ENCODE peak calls at places on chromosomes 16 and 17, in seven cellular contexts. One of them, this sample, is unnamed.
A peak's percentile ranks its signal among the peaks of the same experiment; 100 is the strongest.

GRCh38 chr16:85461814-85462404 is 151.2 kb upstream of the GSE1 start:
- DNase-seq in CD8-positive, alpha-beta T cell: no peak
- DNase-seq in GM10248: no peak
- DNase-seq in MM.1S: no peak
- DNase-seq in fibroblast of lung: peak; percentile 62
- DNase-seq in right lobe of liver: no peak
- DNase-seq in glutamatergic neuron: peak; percentile 86
- DNase-seq in this sample: no peak

GRCh38 chr17:12789976-12790805 is 893 bp downstream of the ARHGAP44 start:
- DNase-seq in right lobe of liver: no peak
- DNase-seq in MM.1S: no peak
- DNase-seq in GM10248: no peak
- DNase-seq in CD8-positive, alpha-beta T cell: no peak
- DNase-seq in glutamatergic neuron: peak; percentile 48
- DNase-seq in fibroblast of lung: no peak
- DNase-seq in this sample: no peak

GRCh38 chr16:47448830-47449575 is 11.9 kb downstream of the ITFG1 start:
- DNase-seq in glutamatergic neuron: no peak
- DNase-seq in CD8-positive, alpha-beta T cell: no peak
- DNase-seq in GM10248: no peak
- DNase-seq in right lobe of liver: no peak
- DNase-seq in MM.1S: no peak
- DNase-seq in fibroblast of lung: no peak
- DNase-seq in this sample: no peak

GRCh38 chr16:4415538-4416199 is 727 bp downstream of the CORO7 start:
- DNase-seq in fibroblast of lung: peak; percentile 21
- DNase-seq in MM.1S: peak; percentile 69
- DNase-seq in CD8-positive, alpha-beta T cell: no peak
- DNase-seq in GM10248: no peak
- DNase-seq in right lobe of liver: peak; percentile 78
- DNase-seq in glutamatergic neuron: peak; percentile 53
- DNase-seq in this sample: peak; percentile 27

GRCh38 chr17:2921443-2921842 is 125.2 kb downstream of the RAP1GAP2 start:
- DNase-seq in fibroblast of lung: no peak
- DNase-seq in right lobe of liver: no peak
- DNase-seq in GM10248: no peak
- DNase-seq in MM.1S: no peak
- DNase-seq in CD8-positive, alpha-beta T cell: no peak
- DNase-seq in glutamatergic neuron: no peak
- DNase-seq in this sample: no peak

GRCh38 chr17:59434429-59434828 is 103.0 kb downstream of the YPEL2 start:
- DNase-seq in right lobe of liver: no peak
- DNase-seq in MM.1S: no peak
- DNase-seq in glutamatergic neuron: no peak
- DNase-seq in CD8-positive, alpha-beta T cell: no peak
- DNase-seq in GM10248: no peak
- DNase-seq in fibroblast of lung: no peak
- DNase-seq in this sample: no peak

GRCh38 chr16:29915590-29916247 is 10.3 kb downstream of the KCTD13 start:
- DNase-seq in MM.1S: no peak
- DNase-seq in right lobe of liver: no peak
- DNase-seq in glutamatergic neuron: no peak
- DNase-seq in CD8-positive, alpha-beta T cell: no peak
- DNase-seq in fibroblast of lung: peak; percentile 77
- DNase-seq in GM10248: no peak
- DNase-seq in this sample: no peak

GRCh38 chr16:9706217-9706616 is 476.0 kb downstream of the GRIN2A start:
- DNase-seq in fibroblast of lung: peak; percentile 91
- DNase-seq in glutamatergic neuron: no peak
- DNase-seq in right lobe of liver: no peak
- DNase-seq in CD8-positive, alpha-beta T cell: no peak
- DNase-seq in GM10248: no peak
- DNase-seq in MM.1S: no peak
- DNase-seq in this sample: no peak

GRCh38 chr17:50219345-50219744 is 17.9 kb upstream of the COL1A1 start:
- DNase-seq in glutamatergic neuron: no peak
- DNase-seq in right lobe of liver: no peak
- DNase-seq in MM.1S: no peak
- DNase-seq in CD8-positive, alpha-beta T cell: no peak
- DNase-seq in fibroblast of lung: peak; percentile 94
- DNase-seq in GM10248: no peak
- DNase-seq in this sample: peak; percentile 68

GRCh38 chr17:29116652-29117439 is 63.4 kb downstream of the MYO18A start:
- DNase-seq in right lobe of liver: peak; percentile 77
- DNase-seq in GM10248: peak; percentile 83
- DNase-seq in fibroblast of lung: peak; percentile 41
- DNase-seq in MM.1S: peak; percentile 44
- DNase-seq in CD8-positive, alpha-beta T cell: peak; percentile 58
- DNase-seq in glutamatergic neuron: peak; percentile 92
- DNase-seq in this sample: peak; percentile 68

GRCh38 chr17:75315541-75316243 is 26.5 kb upstream of the SLC25A19 start:
- DNase-seq in MM.1S: no peak
- DNase-seq in glutamatergic neuron: no peak
- DNase-seq in right lobe of liver: no peak
- DNase-seq in fibroblast of lung: peak; percentile 67
- DNase-seq in CD8-positive, alpha-beta T cell: no peak
- DNase-seq in GM10248: peak; percentile 56
- DNase-seq in this sample: peak; percentile 12

GRCh38 chr16:57859331-57859730 is 57.0 kb upstream of the KIFC3 start:
- DNase-seq in GM10248: no peak
- DNase-seq in glutamatergic neuron: no peak
- DNase-seq in MM.1S: no peak
- DNase-seq in CD8-positive, alpha-beta T cell: no peak
- DNase-seq in right lobe of liver: no peak
- DNase-seq in fibroblast of lung: peak; percentile 62
- DNase-seq in this sample: peak; percentile 22

GRCh38 chr17:30378191-30378796 is 433 bp upstream of the CPD start:
- DNase-seq in GM10248: peak; percentile 29
- DNase-seq in glutamatergic neuron: peak; percentile 30
- DNase-seq in CD8-positive, alpha-beta T cell: peak; percentile 21
- DNase-seq in fibroblast of lung: peak; percentile 23
- DNase-seq in MM.1S: peak; percentile 33
- DNase-seq in right lobe of liver: peak; percentile 65
- DNase-seq in this sample: no peak

GRCh38 chr16:46947900-46948547 is 25.4 kb downstream of the DNAJA2 start:
- DNase-seq in MM.1S: peak; percentile 65
- DNase-seq in GM10248: peak; percentile 64
- DNase-seq in fibroblast of lung: peak; percentile 26
- DNase-seq in CD8-positive, alpha-beta T cell: no peak
- DNase-seq in right lobe of liver: no peak
- DNase-seq in glutamatergic neuron: no peak
- DNase-seq in this sample: peak; percentile 57

GRCh38 chr16:77723108-77723514 is 797 bp downstream of the NUDT7 start:
- DNase-seq in glutamatergic neuron: no peak
- DNase-seq in right lobe of liver: peak; percentile 58
- DNase-seq in fibroblast of lung: peak; percentile 76
- DNase-seq in MM.1S: peak; percentile 73
- DNase-seq in CD8-positive, alpha-beta T cell: no peak
- DNase-seq in GM10248: peak; percentile 16
- DNase-seq in this sample: peak; percentile 23

GRCh38 chr16:19542138-19542821 is 13.2 kb upstream of the VPS35L start:
- DNase-seq in glutamatergic neuron: no peak
- DNase-seq in CD8-positive, alpha-beta T cell: no peak
- DNase-seq in right lobe of liver: no peak
- DNase-seq in MM.1S: no peak
- DNase-seq in GM10248: no peak
- DNase-seq in fibroblast of lung: no peak
- DNase-seq in this sample: no peak

GRCh38 chr17:51709867-51710266 is 448.6 kb downstream of the CA10 start:
- DNase-seq in MM.1S: no peak
- DNase-seq in GM10248: no peak
- DNase-seq in CD8-positive, alpha-beta T cell: no peak
- DNase-seq in glutamatergic neuron: no peak
- DNase-seq in right lobe of liver: no peak
- DNase-seq in fibroblast of lung: no peak
- DNase-seq in this sample: peak; percentile 8

GRCh38 chr17:49548506-49549310 is 27.0 kb upstream of the NXPH3 start:
- DNase-seq in fibroblast of lung: peak; percentile 26
- DNase-seq in MM.1S: no peak
- DNase-seq in GM10248: peak; percentile 64
- DNase-seq in CD8-positive, alpha-beta T cell: no peak
- DNase-seq in right lobe of liver: no peak
- DNase-seq in glutamatergic neuron: peak; percentile 61
- DNase-seq in this sample: peak; percentile 60

DNA sequence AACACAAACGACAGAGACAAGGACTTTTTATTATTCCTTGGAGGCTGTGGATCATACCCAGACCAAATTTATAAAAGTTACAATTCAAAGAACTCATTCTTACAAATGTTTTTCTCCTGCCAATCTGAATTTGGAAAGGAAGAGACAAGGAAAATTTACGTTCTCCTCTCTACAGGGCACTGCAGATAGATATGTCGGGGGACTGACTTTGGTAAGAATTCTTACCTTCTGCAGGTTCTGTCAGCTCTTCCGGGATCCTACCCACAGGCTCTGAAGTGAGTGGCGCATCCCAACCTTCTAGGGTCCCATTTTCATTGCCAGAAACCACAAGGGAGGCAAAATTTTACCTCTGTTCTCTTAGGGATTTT is 2.2 kb upstream of the SLFN12L start:
- DNase-seq in fibroblast of lung: no peak
- DNase-seq in CD8-positive, alpha-beta T cell: no peak
- DNase-seq in glutamatergic neuron: no peak
- DNase-seq in GM10248: no peak
- DNase-seq in right lobe of liver: no peak
- DNase-seq in MM.1S: no peak
- DNase-seq in this sample: no peak
- TF ChIP-seq CTCF in fibroblast of lung: no peak
- TF ChIP-seq CTCF in CD8-positive, alpha-beta T cell: peak; percentile 17
- TF ChIP-seq CTCF in glutamatergic neuron: peak; percentile 21
- TF ChIP-seq CTCF in GM10248: no peak
- TF ChIP-seq CTCF in right lobe of liver: no peak
- TF ChIP-seq CTCF in MM.1S: no peak
- TF ChIP-seq CTCF in this sample: no peak

GRCh38 chr17:41896726-41897125 is 22.0 kb downstream of the ACLY start:
- DNase-seq in CD8-positive, alpha-beta T cell: no peak
- DNase-seq in glutamatergic neuron: no peak
- DNase-seq in right lobe of liver: no peak
- DNase-seq in fibroblast of lung: no peak
- DNase-seq in GM10248: no peak
- DNase-seq in MM.1S: no peak
- DNase-seq in this sample: no peak
- TF ChIP-seq CTCF in CD8-positive, alpha-beta T cell: no peak
- TF ChIP-seq CTCF in glutamatergic neuron: no peak
- TF ChIP-seq CTCF in right lobe of liver: no peak
- TF ChIP-seq CTCF in fibroblast of lung: no peak
- TF ChIP-seq CTCF in GM10248: no peak
- TF ChIP-seq CTCF in MM.1S: no peak
- TF ChIP-seq CTCF in this sample: no peak

GRCh38 chr16:79476580-79476979 is 124.0 kb downstream of the MAF start:
- DNase-seq in right lobe of liver: no peak
- DNase-seq in glutamatergic neuron: no peak
- DNase-seq in GM10248: no peak
- DNase-seq in CD8-positive, alpha-beta T cell: no peak
- DNase-seq in fibroblast of lung: no peak
- DNase-seq in MM.1S: no peak
- DNase-seq in this sample: no peak
- TF ChIP-seq CTCF in right lobe of liver: no peak
- TF ChIP-seq CTCF in glutamatergic neuron: no peak
- TF ChIP-seq CTCF in GM10248: no peak
- TF ChIP-seq CTCF in CD8-positive, alpha-beta T cell: no peak
- TF ChIP-seq CTCF in fibroblast of lung: no peak
- TF ChIP-seq CTCF in MM.1S: no peak
- TF ChIP-seq CTCF in this sample: no peak

GRCh38 chr16:70696368-70696767 is 10.5 kb upstream of the MTSS2 start:
- DNase-seq in MM.1S: no peak
- DNase-seq in glutamatergic neuron: no peak
- DNase-seq in fibroblast of lung: no peak
- DNase-seq in GM10248: no peak
- DNase-seq in right lobe of liver: no peak
- DNase-seq in CD8-positive, alpha-beta T cell: no peak
- DNase-seq in this sample: no peak

GRCh38 chr16:70694088-70694487 is 8.2 kb upstream of the MTSS2 start:
- DNase-seq in glutamatergic neuron: no peak
- DNase-seq in MM.1S: no peak
- DNase-seq in fibroblast of lung: peak; percentile 85
- DNase-seq in CD8-positive, alpha-beta T cell: no peak
- DNase-seq in right lobe of liver: no peak
- DNase-seq in GM10248: no peak
- DNase-seq in this sample: peak; percentile 86

GRCh38 chr16:70696952-70697600 is 11.2 kb upstream of the MTSS2 start:
- DNase-seq in right lobe of liver: no peak
- DNase-seq in CD8-positive, alpha-beta T cell: no peak
- DNase-seq in glutamatergic neuron: no peak
- DNase-seq in GM10248: no peak
- DNase-seq in fibroblast of lung: no peak
- DNase-seq in MM.1S: no peak
- DNase-seq in this sample: no peak

GRCh38 chr16:70694517-70695218 is 8.8 kb upstream of the MTSS2 start:
- DNase-seq in fibroblast of lung: no peak
- DNase-seq in MM.1S: no peak
- DNase-seq in GM10248: no peak
- DNase-seq in glutamatergic neuron: no peak
- DNase-seq in right lobe of liver: no peak
- DNase-seq in CD8-positive, alpha-beta T cell: no peak
- DNase-seq in this sample: no peak

DNA sequence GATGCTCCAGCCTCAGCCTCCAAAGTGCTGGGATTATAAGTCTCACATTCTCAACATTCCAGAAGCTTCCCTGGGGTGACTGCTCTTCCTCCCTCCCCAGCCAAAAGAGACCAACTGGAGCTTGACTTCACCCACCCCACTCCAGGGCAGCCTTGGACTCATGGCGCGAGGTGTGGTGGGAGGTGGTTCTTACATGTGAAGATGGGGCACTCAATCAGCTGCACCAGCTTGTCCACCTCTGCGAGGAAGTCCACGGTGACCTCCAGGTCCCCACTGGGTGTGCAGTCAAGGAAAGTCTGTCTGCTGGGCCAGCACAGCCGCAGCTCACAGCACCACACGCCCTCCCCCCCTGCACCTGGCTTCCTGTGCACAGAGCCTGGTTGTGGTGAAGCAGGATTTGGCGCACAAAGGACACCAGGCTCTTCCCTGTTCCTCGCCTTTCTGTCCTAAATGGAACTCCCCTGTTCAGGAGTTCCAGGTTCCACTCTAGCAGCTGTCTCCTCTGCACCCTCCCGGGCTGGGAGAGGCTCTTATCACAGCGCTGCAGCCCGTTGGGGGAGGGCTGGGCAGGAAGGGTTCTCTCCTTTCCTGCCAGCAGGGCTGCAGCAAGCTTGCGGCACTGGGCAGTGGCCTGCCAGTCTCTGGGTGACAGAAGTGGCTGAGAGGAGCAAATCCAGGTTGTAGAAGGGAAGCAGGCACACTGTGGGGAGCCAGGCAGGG is 9.7 kb upstream of the MTSS2 start:
- DNase-seq in fibroblast of lung: peak; percentile 41
- DNase-seq in glutamatergic neuron: no peak
- DNase-seq in GM10248: no peak
- DNase-seq in MM.1S: no peak
- DNase-seq in right lobe of liver: peak; percentile 79
- DNase-seq in CD8-positive, alpha-beta T cell: no peak
- DNase-seq in this sample: no peak
- TF ChIP-seq CTCF in fibroblast of lung: no peak
- TF ChIP-seq CTCF in glutamatergic neuron: no peak
- TF ChIP-seq CTCF in GM10248: no peak
- TF ChIP-seq CTCF in MM.1S: no peak
- TF ChIP-seq CTCF in right lobe of liver: peak; percentile 31
- TF ChIP-seq CTCF in CD8-positive, alpha-beta T cell: no peak
- TF ChIP-seq CTCF in this sample: no peak

GRCh38 chr17:43368740-43369506 is 29.9 kb upstream of the ARL4D start:
- DNase-seq in GM10248: peak; percentile 56
- DNase-seq in MM.1S: peak; percentile 33
- DNase-seq in glutamatergic neuron: peak; percentile 81
- DNase-seq in CD8-positive, alpha-beta T cell: peak; percentile 28
- DNase-seq in fibroblast of lung: peak; percentile 78
- DNase-seq in right lobe of liver: peak; percentile 89
- DNase-seq in this sample: peak; percentile 87
- TF ChIP-seq CTCF in GM10248: peak; percentile 36
- TF ChIP-seq CTCF in MM.1S: no peak
- TF ChIP-seq CTCF in glutamatergic neuron: no peak
- TF ChIP-seq CTCF in CD8-positive, alpha-beta T cell: no peak
- TF ChIP-seq CTCF in fibroblast of lung: no peak
- TF ChIP-seq CTCF in right lobe of liver: no peak
- TF ChIP-seq CTCF in this sample: no peak